ENCODE peak calls at places on chromosomes 5 and 9, in ten cellular contexts. H is GM23248, K is neuronal stem cell, X is IMR-90, Y is HCT116, A is PC-3, C is GM12878, M is HepG2, T is fibroblast of lung, P is neural progenitor cell. O is an unnamed sample. For H3K9me3, the result is how much of the 10 kb centered on the place peaks cover.

GRCh38 chr9:16729656-16730055 is 140.8 kb downstream of the BNC2 start:
- DNase-seq in H (no peak), K (no peak), X (peak), Y (no peak), A (no peak), C (no peak), M (no peak), T (no peak), P (peak), O (no peak)

GRCh38 chr9:113546566-113546965 is 83.0 kb downstream of the RGS3 start:
- DNase-seq in H (no peak), K (no peak), X (no peak), Y (no peak), A (no peak), C (no peak), M (no peak), T (no peak), P (no peak), O (no peak)

GRCh38 chr9:127216210-127216887 is 48.2 kb upstream of the GARNL3 start:
- DNase-seq in H (no peak), K (no peak), X (no peak), Y (no peak), A (no peak), C (no peak), M (no peak), T (no peak), P (no peak), O (no peak)

GRCh38 chr9:98856982-98857381 is 49.5 kb downstream of the GALNT12 start:
- DNase-seq in H (no peak), K (no peak), X (no peak), Y (no peak), A (no peak), C (no peak), M (no peak), T (no peak), P (no peak), O (no peak)

GRCh38 chr9:21357479-21358290 is 7.0 kb upstream of the IFNA6 start:
- DNase-seq in H (peak), K (no peak), X (no peak), Y (no peak), A (no peak), C (peak), M (no peak), T (no peak), P (no peak), O (no peak)

GRCh38 chr5:122151640-122152039 is 22.3 kb downstream of the ZNF474 start:
- DNase-seq in H (peak), K (no peak), X (peak), Y (no peak), A (peak), C (no peak), M (no peak), T (peak), P (no peak), O (no peak)

GRCh38 chr9:137519553-137519952 is 30.6 kb downstream of the PNPLA7 start:
- DNase-seq in H (no peak), K (no peak), X (no peak), Y (no peak), A (no peak), C (no peak), M (no peak), T (no peak), P (no peak), O (no peak)

GRCh38 chr5:179919487-179920060 is 11.9 kb upstream of the TBC1D9B start:
- DNase-seq in H (no peak), K (no peak), X (no peak), Y (no peak), A (no peak), C (no peak), M (no peak), T (no peak), P (no peak), O (no peak)

GRCh38 chr5:172429201-172429940 is 25.0 kb downstream of the SH3PXD2B start:
- DNase-seq in H (peak), K (no peak), X (peak), Y (no peak), A (no peak), C (no peak), M (no peak), T (peak), P (no peak), O (no peak)

GRCh38 chr5:100872409-100873190 is 30.5 kb downstream of the ST8SIA4 start:
- DNase-seq in H (no peak), K (no peak), X (no peak), Y (no peak), A (no peak), C (no peak), M (no peak), T (no peak), P (no peak), O (no peak)

GRCh38 chr5:64939772-64940510 is 171.2 kb downstream of the CWC27 start:
- DNase-seq in H (peak), K (no peak), X (peak), Y (no peak), A (peak), C (no peak), M (peak), T (peak), P (peak), O (peak)

GRCh38 chr9:19161257-19162025 is 34.1 kb upstream of the PLIN2 start:
- DNase-seq in H (peak), K (no peak), X (peak), Y (peak), A (peak), C (peak), M (peak), T (peak), P (no peak), O (no peak)

GRCh38 chr9:73761905-73762304 is 610.2 kb downstream of the ANXA1 start:
- DNase-seq in H (no peak), K (no peak), X (no peak), Y (no peak), A (no peak), C (no peak), M (no peak), T (no peak), P (no peak), O (no peak)

GRCh38 chr5:94968507-94969095 is 316.3 kb downstream of the MCTP1 start:
- DNase-seq in H (peak), K (peak), X (peak), Y (peak), A (peak), C (peak), M (peak), T (peak), P (peak), O (peak)

GRCh38 chr5:146340260-146341081 is 1.8 kb downstream of the POU4F3 start:
- DNase-seq in H (peak), K (peak), X (peak), Y (no peak), A (peak), C (no peak), M (peak), T (peak), P (peak), O (peak)

GRCh38 chr5:130126748-130127147 is 222.5 kb downstream of the CHSY3 start:
- DNase-seq in H (no peak), K (no peak), X (no peak), Y (no peak), A (no peak), C (no peak), M (no peak), T (no peak), P (no peak), O (no peak)

GRCh38 chr5:50903651-50904050 is 237.2 kb downstream of the PARP8 start:
- DNase-seq in H (no peak), K (no peak), X (no peak), Y (no peak), A (no peak), C (no peak), M (no peak), T (no peak), P (no peak), O (no peak)

GRCh38 chr5:21680196-21680595 is 1172.9 kb downstream of the CDH12 start:
- DNase-seq in H (peak), K (no peak), X (peak), Y (no peak), A (peak), C (no peak), M (no peak), T (peak), P (peak), O (no peak)

GRCh38 chr5:134634227-134634626 is 1.6 kb upstream of the SAR1B start:
- DNase-seq in H (no peak), K (no peak), X (no peak), Y (no peak), A (no peak), C (no peak), M (no peak), T (no peak), P (no peak), O (peak)

GRCh38 chr5:135232958-135233357 is 166.1 kb downstream of the MACROH2A1 start:
- DNase-seq in H (peak), K (no peak), X (no peak), Y (no peak), A (no peak), C (no peak), M (no peak), T (no peak), P (no peak), O (no peak)

GRCh38 chr5:14574891-14575496 is 6.6 kb upstream of the OTULINL start:
- DNase-seq in H (no peak), K (no peak), X (no peak), Y (no peak), A (peak), C (no peak), M (no peak), T (no peak), P (no peak), O (no peak)

GRCh38 chr5:96978812-96979449 is 43.1 kb downstream of the LNPEP start:
- DNase-seq in H (no peak), K (no peak), X (peak), Y (no peak), A (no peak), C (no peak), M (no peak), T (peak), P (peak), O (no peak)

GRCh38 chr5:9335754-9336495 is 209.9 kb downstream of the SEMA5A start:
- DNase-seq in H (no peak), K (no peak), X (no peak), Y (no peak), A (no peak), C (no peak), M (no peak), T (no peak), P (no peak), O (no peak)

GRCh38 chr5:90886381-90886780 is 327.8 kb downstream of the ADGRV1 start:
- DNase-seq in H (no peak), K (no peak), X (no peak), Y (no peak), A (peak), C (no peak), M (no peak), T (no peak), P (no peak), O (no peak)

GRCh38 chr5:138018844-138019243 is 14.0 kb downstream of the FAM13B start:
- DNase-seq in H (no peak), K (no peak), X (peak), Y (no peak), A (no peak), C (no peak), M (peak), T (no peak), P (no peak), O (no peak)

GRCh38 chr5:83552275-83552674 is 80.7 kb downstream of the VCAN start:
- DNase-seq in H (peak), K (no peak), X (peak), Y (no peak), A (peak), C (no peak), M (no peak), T (no peak), P (no peak), O (no peak)

GRCh38 chr9:6959275-6960000 is 201.7 kb downstream of the KDM4C start:
- DNase-seq in H (no peak), K (no peak), X (no peak), Y (no peak), A (no peak), C (no peak), M (no peak), T (no peak), P (no peak), O (no peak)

GRCh38 chr5:179825655-179826182 is 5.0 kb downstream of the SQSTM1 start:
- DNase-seq in H (peak), K (no peak), X (no peak), Y (no peak), A (no peak), C (no peak), M (peak), T (no peak), P (no peak), O (no peak)

GRCh38 chr5:122126177-122126701 is 3.1 kb upstream of the ZNF474 start:
- DNase-seq in H (peak), K (no peak), X (peak), Y (no peak), A (no peak), C (no peak), M (no peak), T (peak), P (no peak), O (no peak)

GRCh38 chr5:2196416-2196815 is 313.7 kb upstream of the IRX4 start:
- DNase-seq in H (no peak), K (no peak), X (no peak), Y (no peak), A (no peak), C (no peak), M (no peak), T (no peak), P (no peak), O (no peak)

GRCh38 chr5:138448070-138448469 is 9.2 kb downstream of the REEP2 start:
- DNase-seq in H (no peak), K (no peak), X (no peak), Y (no peak), A (no peak), C (no peak), M (no peak), T (no peak), P (no peak), O (no peak)

GRCh38 chr5:115494570-115495289 is 49.8 kb downstream of the FEM1C start:
- DNase-seq in H (no peak), K (no peak), X (no peak), Y (no peak), A (no peak), C (no peak), M (no peak), T (no peak), P (no peak), O (no peak)

GRCh38 chr5:125560476-125561225 is 814.2 kb upstream of the ZNF608 start:
- DNase-seq in H (peak), K (no peak), X (peak), Y (no peak), A (peak), C (no peak), M (no peak), T (no peak), P (no peak), O (no peak)

GRCh38 chr5:54470677-54471076 is 15.2 kb downstream of the HSPB3 start:
- DNase-seq in H (peak), K (no peak), X (peak), Y (no peak), A (no peak), C (no peak), M (no peak), T (peak), P (no peak), O (no peak)

GRCh38 chr5:135920199-135920598 is 24.6 kb upstream of the IL9 start:
- DNase-seq in H (no peak), K (no peak), X (no peak), Y (no peak), A (no peak), C (no peak), M (no peak), T (no peak), P (no peak), O (no peak)

GRCh38 chr5:102713278-102713677 is 41.8 kb upstream of the PAM start:
- DNase-seq in H (no peak), K (no peak), X (no peak), Y (no peak), A (no peak), C (no peak), M (no peak), T (no peak), P (no peak), O (no peak)

GRCh38 chr9:99785010-99785590 is 36.6 kb upstream of the NR4A3 start:
- DNase-seq in H (no peak), K (no peak), X (no peak), Y (no peak), A (no peak), C (no peak), M (no peak), T (no peak), P (no peak), O (peak)

GRCh38 chr5:40052812-40053211 is 626.9 kb upstream of the PTGER4 start:
- DNase-seq in H (no peak), K (no peak), X (no peak), Y (no peak), A (peak), C (no peak), M (no peak), T (no peak), P (no peak), O (no peak)

GRCh38 chr9:18077941-18078678 is 395.8 kb upstream of the ADAMTSL1 start:
- DNase-seq in H (no peak), K (no peak), X (no peak), Y (no peak), A (peak), C (no peak), M (no peak), T (no peak), P (no peak), O (no peak)

DNA sequence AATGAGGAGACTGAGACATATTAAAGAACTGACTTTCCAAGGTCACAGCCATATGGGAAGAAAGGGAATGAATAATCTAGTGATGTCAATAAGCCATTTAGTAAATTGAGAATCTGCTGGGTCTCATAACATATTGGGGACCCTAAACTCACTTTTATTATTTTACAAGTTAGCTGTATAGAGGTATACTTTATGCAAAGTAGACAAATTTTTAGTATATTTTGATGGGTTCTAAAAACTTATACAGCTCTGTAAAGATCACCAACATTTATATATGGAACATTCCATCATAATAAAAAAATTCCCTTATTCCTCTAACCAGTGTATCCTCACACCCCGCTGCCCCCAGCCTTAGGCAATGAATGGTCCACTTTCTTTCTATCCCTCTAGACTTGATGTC is 35.7 kb upstream of the ZNF510 start:
- DNase-seq in H (no peak), K (no peak), X (no peak), Y (no peak), A (no peak), C (no peak), M (no peak), T (no peak), P (no peak), O (no peak)
- H3K9me3 ChIP-seq in H (under half), K (under half), X (under half), Y (under half), A (under half), C (under half), M (half or more), T (under half), P (under half), O (half or more)

GRCh38 chr5:149445739-149446369 is 66.8 kb upstream of the IL17B start:
- DNase-seq in H (peak), K (no peak), X (peak), Y (no peak), A (peak), C (no peak), M (peak), T (peak), P (no peak), O (no peak)
- H3K4me2 ChIP-seq in H (peak), K (no peak), X (peak), Y (peak), A (no peak), C (no peak), M (peak), T (no peak), P (peak), O (no peak)

GRCh38 chr9:83219924-83220438 is 157.0 kb upstream of the RASEF start:
- DNase-seq in H (no peak), K (no peak), X (no peak), Y (no peak), A (no peak), C (no peak), M (no peak), T (no peak), P (no peak), O (no peak)
- H3K9ac ChIP-seq in H (peak), K (no peak), X (no peak), Y (peak), A (no peak), C (no peak), M (no peak), T (no peak), P (no peak), O (no peak)

GRCh38 chr9:40909821-40910220 is 218.7 kb downstream of the FOXD4L6 start:
- DNase-seq in H (no peak), K (no peak), X (no peak), Y (no peak), A (no peak), C (no peak), M (no peak), T (no peak), P (no peak), O (no peak)

GRCh38 chr9:40913096-40913719 is 215.3 kb downstream of the FOXD4L6 start:
- DNase-seq in H (no peak), K (no peak), X (no peak), Y (no peak), A (no peak), C (no peak), M (no peak), T (no peak), P (no peak), O (no peak)

GRCh38 chr9:40914772-40915659 is 213.5 kb downstream of the FOXD4L6 start:
- DNase-seq in H (no peak), K (no peak), X (no peak), Y (no peak), A (no peak), C (no peak), M (no peak), T (no peak), P (no peak), O (peak)

GRCh38 chr9:40911647-40912046 is 216.8 kb downstream of the FOXD4L6 start:
- DNase-seq in H (no peak), K (no peak), X (no peak), Y (no peak), A (no peak), C (no peak), M (no peak), T (no peak), P (no peak), O (no peak)

DNA sequence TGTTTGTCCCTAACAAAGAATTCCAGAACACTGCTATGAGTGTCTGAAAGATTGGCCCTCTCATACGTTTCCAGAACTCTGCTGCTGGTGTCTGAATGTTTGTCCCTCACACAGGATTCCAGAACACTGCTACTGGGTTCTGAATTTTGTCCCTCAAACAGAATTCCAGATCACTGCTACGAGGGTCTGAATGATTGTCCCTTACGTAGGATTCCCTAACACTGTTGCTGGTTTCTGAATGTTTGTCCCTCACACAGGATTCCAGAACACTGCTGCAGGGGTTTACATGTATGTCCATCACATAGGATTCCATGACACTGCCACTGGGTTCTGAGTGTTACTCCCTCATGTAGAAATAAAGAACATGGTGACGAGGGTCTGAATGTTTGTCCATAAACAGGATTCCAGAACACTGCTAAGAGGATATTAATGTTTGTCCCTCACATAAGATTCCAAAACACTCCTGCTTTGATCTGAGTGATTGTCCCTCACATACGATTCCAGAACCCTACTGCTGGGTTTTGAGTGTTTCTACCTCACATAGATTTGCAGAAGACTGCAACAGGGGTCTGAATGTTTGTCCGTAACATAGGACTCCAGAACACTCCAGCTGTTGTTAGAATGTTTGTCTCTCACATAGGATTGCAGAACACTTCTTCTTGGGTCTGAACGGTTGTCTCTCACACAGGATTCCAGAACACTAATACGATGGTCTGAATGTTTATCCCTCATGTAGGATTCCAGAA is 214.4 kb downstream of the FOXD4L6 start:
- DNase-seq in H (no peak), K (no peak), X (no peak), Y (no peak), A (no peak), C (no peak), M (no peak), T (no peak), P (no peak), O (peak)
- H3K9me3 ChIP-seq in H (under half), K (under half), X (half or more), Y (under half), A (under half), C (under half), M (under half), T (under half), P (under half), O (half or more)

DNA sequence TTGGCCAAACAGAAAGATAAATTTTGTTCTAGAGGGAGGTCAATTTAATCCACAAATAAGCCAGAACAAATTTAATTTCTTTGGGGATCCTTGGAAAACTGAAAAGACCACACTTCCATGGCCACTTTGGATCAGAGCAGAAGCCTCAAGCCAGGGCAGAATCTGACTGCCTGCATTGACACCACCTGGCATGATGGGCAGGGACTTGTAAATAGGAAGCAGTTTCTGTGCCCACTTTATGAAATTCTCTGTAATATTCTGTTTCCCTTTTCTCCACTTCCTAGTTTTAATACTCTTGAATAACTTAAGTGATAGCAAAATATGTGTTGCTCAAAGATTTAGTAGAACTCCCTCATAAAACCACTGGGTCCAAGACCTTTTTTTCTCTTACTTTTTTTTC is 6.7 kb upstream of the TMEM252 start:
- DNase-seq in H (no peak), K (no peak), X (no peak), Y (no peak), A (no peak), C (no peak), M (no peak), T (no peak), P (no peak), O (no peak)
- H3K4me2 ChIP-seq in H (no peak), K (no peak), X (no peak), Y (no peak), A (no peak), C (no peak), M (no peak), T (no peak), P (no peak), O (no peak)